ENCODE peak calls at places on chromosomes 6 and 20, in nine cellular contexts. One of them, this sample, is unnamed.

GRCh38 chr6:164039954-164040375 is 625.4 kb downstream of the QKI start:
- DNase-seq in iPS DF 6.9: no peak
- DNase-seq in activated CD4-positive, CD25-positive, alpha-beta regulatory T cell treated with anti-CD3 and anti-CD28 coated beads, Interleukin-2, amount 50 U/mL, for 72 hours: no peak
- DNase-seq in CD4-positive, alpha-beta T cell: no peak
- DNase-seq in activated CD8-positive, alpha-beta memory T cell treated with anti-CD3 and anti-CD28 coated beads, Interleukin-2, amount 50 U/mL, for 48 hours: no peak
- DNase-seq in T-helper 2 cell: peak
- DNase-seq in posterior cingulate gyrus: no peak
- DNase-seq in AG20443: no peak
- DNase-seq in T-cell: peak
- DNase-seq in this sample: no peak

GRCh38 chr6:105320766-105321165 is 82.1 kb downstream of the PREP start:
- DNase-seq in posterior cingulate gyrus: no peak
- DNase-seq in T-cell: no peak
- DNase-seq in T-helper 2 cell: no peak
- DNase-seq in activated CD8-positive, alpha-beta memory T cell treated with anti-CD3 and anti-CD28 coated beads, Interleukin-2, amount 50 U/mL, for 48 hours: no peak
- DNase-seq in CD4-positive, alpha-beta T cell: no peak
- DNase-seq in AG20443: no peak
- DNase-seq in iPS DF 6.9: no peak
- DNase-seq in activated CD4-positive, CD25-positive, alpha-beta regulatory T cell treated with anti-CD3 and anti-CD28 coated beads, Interleukin-2, amount 50 U/mL, for 72 hours: no peak
- DNase-seq in this sample: no peak

GRCh38 chr20:49505518-49505917 is 23.1 kb upstream of the KCNB1 start:
- DNase-seq in posterior cingulate gyrus: peak
- DNase-seq in activated CD4-positive, CD25-positive, alpha-beta regulatory T cell treated with anti-CD3 and anti-CD28 coated beads, Interleukin-2, amount 50 U/mL, for 72 hours: no peak
- DNase-seq in CD4-positive, alpha-beta T cell: no peak
- DNase-seq in T-cell: no peak
- DNase-seq in activated CD8-positive, alpha-beta memory T cell treated with anti-CD3 and anti-CD28 coated beads, Interleukin-2, amount 50 U/mL, for 48 hours: no peak
- DNase-seq in T-helper 2 cell: no peak
- DNase-seq in AG20443: peak
- DNase-seq in iPS DF 6.9: no peak
- DNase-seq in this sample: no peak

GRCh38 chr6:75531174-75531573 is 37.6 kb upstream of the FILIP1 start:
- DNase-seq in posterior cingulate gyrus: no peak
- DNase-seq in CD4-positive, alpha-beta T cell: no peak
- DNase-seq in activated CD8-positive, alpha-beta memory T cell treated with anti-CD3 and anti-CD28 coated beads, Interleukin-2, amount 50 U/mL, for 48 hours: no peak
- DNase-seq in AG20443: no peak
- DNase-seq in activated CD4-positive, CD25-positive, alpha-beta regulatory T cell treated with anti-CD3 and anti-CD28 coated beads, Interleukin-2, amount 50 U/mL, for 72 hours: no peak
- DNase-seq in iPS DF 6.9: no peak
- DNase-seq in T-helper 2 cell: no peak
- DNase-seq in T-cell: no peak
- DNase-seq in this sample: no peak

GRCh38 chr20:14189794-14190402 is 147.5 kb downstream of the FLRT3 start:
- DNase-seq in iPS DF 6.9: no peak
- DNase-seq in activated CD8-positive, alpha-beta memory T cell treated with anti-CD3 and anti-CD28 coated beads, Interleukin-2, amount 50 U/mL, for 48 hours: no peak
- DNase-seq in activated CD4-positive, CD25-positive, alpha-beta regulatory T cell treated with anti-CD3 and anti-CD28 coated beads, Interleukin-2, amount 50 U/mL, for 72 hours: no peak
- DNase-seq in T-helper 2 cell: no peak
- DNase-seq in posterior cingulate gyrus: no peak
- DNase-seq in AG20443: peak
- DNase-seq in CD4-positive, alpha-beta T cell: no peak
- DNase-seq in T-cell: no peak
- DNase-seq in this sample: no peak

GRCh38 chr6:37007340-37008043 is 2.0 kb downstream of the FGD2 start:
- DNase-seq in activated CD4-positive, CD25-positive, alpha-beta regulatory T cell treated with anti-CD3 and anti-CD28 coated beads, Interleukin-2, amount 50 U/mL, for 72 hours: no peak
- DNase-seq in CD4-positive, alpha-beta T cell: no peak
- DNase-seq in posterior cingulate gyrus: no peak
- DNase-seq in AG20443: no peak
- DNase-seq in T-helper 2 cell: no peak
- DNase-seq in activated CD8-positive, alpha-beta memory T cell treated with anti-CD3 and anti-CD28 coated beads, Interleukin-2, amount 50 U/mL, for 48 hours: no peak
- DNase-seq in iPS DF 6.9: no peak
- DNase-seq in T-cell: no peak
- DNase-seq in this sample: no peak

GRCh38 chr6:159758031-159759001 is 3.5 kb upstream of the ACAT2 start:
- DNase-seq in T-cell: no peak
- DNase-seq in AG20443: peak
- DNase-seq in activated CD8-positive, alpha-beta memory T cell treated with anti-CD3 and anti-CD28 coated beads, Interleukin-2, amount 50 U/mL, for 48 hours: no peak
- DNase-seq in iPS DF 6.9: no peak
- DNase-seq in T-helper 2 cell: no peak
- DNase-seq in activated CD4-positive, CD25-positive, alpha-beta regulatory T cell treated with anti-CD3 and anti-CD28 coated beads, Interleukin-2, amount 50 U/mL, for 72 hours: no peak
- DNase-seq in posterior cingulate gyrus: no peak
- DNase-seq in CD4-positive, alpha-beta T cell: no peak
- DNase-seq in this sample: peak

GRCh38 chr20:4300921-4301320 is 285.6 kb upstream of the RNF24 start:
- DNase-seq in activated CD4-positive, CD25-positive, alpha-beta regulatory T cell treated with anti-CD3 and anti-CD28 coated beads, Interleukin-2, amount 50 U/mL, for 72 hours: no peak
- DNase-seq in T-cell: no peak
- DNase-seq in activated CD8-positive, alpha-beta memory T cell treated with anti-CD3 and anti-CD28 coated beads, Interleukin-2, amount 50 U/mL, for 48 hours: no peak
- DNase-seq in T-helper 2 cell: no peak
- DNase-seq in CD4-positive, alpha-beta T cell: no peak
- DNase-seq in AG20443: no peak
- DNase-seq in posterior cingulate gyrus: no peak
- DNase-seq in iPS DF 6.9: no peak
- DNase-seq in this sample: no peak

GRCh38 chr6:89411269-89412070 is 603 bp downstream of the RRAGD start:
- DNase-seq in posterior cingulate gyrus: peak
- DNase-seq in iPS DF 6.9: no peak
- DNase-seq in AG20443: peak
- DNase-seq in T-helper 2 cell: peak
- DNase-seq in T-cell: peak
- DNase-seq in activated CD4-positive, CD25-positive, alpha-beta regulatory T cell treated with anti-CD3 and anti-CD28 coated beads, Interleukin-2, amount 50 U/mL, for 72 hours: peak
- DNase-seq in CD4-positive, alpha-beta T cell: peak
- DNase-seq in activated CD8-positive, alpha-beta memory T cell treated with anti-CD3 and anti-CD28 coated beads, Interleukin-2, amount 50 U/mL, for 48 hours: peak
- DNase-seq in this sample: no peak

GRCh38 chr6:45387236-45387635 is 9.5 kb upstream of the SUPT3H start:
- DNase-seq in iPS DF 6.9: no peak
- DNase-seq in posterior cingulate gyrus: no peak
- DNase-seq in activated CD4-positive, CD25-positive, alpha-beta regulatory T cell treated with anti-CD3 and anti-CD28 coated beads, Interleukin-2, amount 50 U/mL, for 72 hours: no peak
- DNase-seq in activated CD8-positive, alpha-beta memory T cell treated with anti-CD3 and anti-CD28 coated beads, Interleukin-2, amount 50 U/mL, for 48 hours: no peak
- DNase-seq in AG20443: peak
- DNase-seq in CD4-positive, alpha-beta T cell: no peak
- DNase-seq in T-cell: no peak
- DNase-seq in T-helper 2 cell: no peak
- DNase-seq in this sample: peak

GRCh38 chr6:105587349-105588115 is 184.7 kb upstream of the PREP start:
- DNase-seq in CD4-positive, alpha-beta T cell: peak
- DNase-seq in T-helper 2 cell: peak
- DNase-seq in activated CD4-positive, CD25-positive, alpha-beta regulatory T cell treated with anti-CD3 and anti-CD28 coated beads, Interleukin-2, amount 50 U/mL, for 72 hours: no peak
- DNase-seq in AG20443: peak
- DNase-seq in posterior cingulate gyrus: no peak
- DNase-seq in T-cell: no peak
- DNase-seq in iPS DF 6.9: no peak
- DNase-seq in activated CD8-positive, alpha-beta memory T cell treated with anti-CD3 and anti-CD28 coated beads, Interleukin-2, amount 50 U/mL, for 48 hours: no peak
- DNase-seq in this sample: no peak

GRCh38 chr20:50285376-50286173 is 94.9 kb downstream of the CEBPB start:
- DNase-seq in T-cell: no peak
- DNase-seq in CD4-positive, alpha-beta T cell: no peak
- DNase-seq in iPS DF 6.9: no peak
- DNase-seq in activated CD4-positive, CD25-positive, alpha-beta regulatory T cell treated with anti-CD3 and anti-CD28 coated beads, Interleukin-2, amount 50 U/mL, for 72 hours: no peak
- DNase-seq in AG20443: peak
- DNase-seq in posterior cingulate gyrus: no peak
- DNase-seq in activated CD8-positive, alpha-beta memory T cell treated with anti-CD3 and anti-CD28 coated beads, Interleukin-2, amount 50 U/mL, for 48 hours: peak
- DNase-seq in T-helper 2 cell: no peak
- DNase-seq in this sample: no peak

GRCh38 chr6:12602342-12602741 is 114.2 kb upstream of the PHACTR1 start:
- DNase-seq in activated CD4-positive, CD25-positive, alpha-beta regulatory T cell treated with anti-CD3 and anti-CD28 coated beads, Interleukin-2, amount 50 U/mL, for 72 hours: no peak
- DNase-seq in CD4-positive, alpha-beta T cell: no peak
- DNase-seq in AG20443: no peak
- DNase-seq in T-cell: no peak
- DNase-seq in iPS DF 6.9: no peak
- DNase-seq in activated CD8-positive, alpha-beta memory T cell treated with anti-CD3 and anti-CD28 coated beads, Interleukin-2, amount 50 U/mL, for 48 hours: no peak
- DNase-seq in T-helper 2 cell: no peak
- DNase-seq in posterior cingulate gyrus: no peak
- DNase-seq in this sample: no peak

GRCh38 chr6:127299522-127300240 is 33.0 kb downstream of the RNF146 start:
- DNase-seq in activated CD4-positive, CD25-positive, alpha-beta regulatory T cell treated with anti-CD3 and anti-CD28 coated beads, Interleukin-2, amount 50 U/mL, for 72 hours: no peak
- DNase-seq in posterior cingulate gyrus: no peak
- DNase-seq in T-cell: no peak
- DNase-seq in iPS DF 6.9: no peak
- DNase-seq in AG20443: no peak
- DNase-seq in T-helper 2 cell: no peak
- DNase-seq in activated CD8-positive, alpha-beta memory T cell treated with anti-CD3 and anti-CD28 coated beads, Interleukin-2, amount 50 U/mL, for 48 hours: no peak
- DNase-seq in CD4-positive, alpha-beta T cell: no peak
- DNase-seq in this sample: no peak

GRCh38 chr20:2403291-2404052 is 22.8 kb downstream of the TGM6 start:
- DNase-seq in activated CD4-positive, CD25-positive, alpha-beta regulatory T cell treated with anti-CD3 and anti-CD28 coated beads, Interleukin-2, amount 50 U/mL, for 72 hours: no peak
- DNase-seq in activated CD8-positive, alpha-beta memory T cell treated with anti-CD3 and anti-CD28 coated beads, Interleukin-2, amount 50 U/mL, for 48 hours: no peak
- DNase-seq in posterior cingulate gyrus: no peak
- DNase-seq in T-cell: no peak
- DNase-seq in AG20443: peak
- DNase-seq in CD4-positive, alpha-beta T cell: no peak
- DNase-seq in iPS DF 6.9: no peak
- DNase-seq in T-helper 2 cell: no peak
- DNase-seq in this sample: no peak

GRCh38 chr20:31566658-31567379 is 38.3 kb upstream of the ID1 start:
- DNase-seq in T-helper 2 cell: peak
- DNase-seq in activated CD8-positive, alpha-beta memory T cell treated with anti-CD3 and anti-CD28 coated beads, Interleukin-2, amount 50 U/mL, for 48 hours: no peak
- DNase-seq in posterior cingulate gyrus: no peak
- DNase-seq in AG20443: no peak
- DNase-seq in activated CD4-positive, CD25-positive, alpha-beta regulatory T cell treated with anti-CD3 and anti-CD28 coated beads, Interleukin-2, amount 50 U/mL, for 72 hours: no peak
- DNase-seq in CD4-positive, alpha-beta T cell: no peak
- DNase-seq in iPS DF 6.9: no peak
- DNase-seq in T-cell: no peak
- DNase-seq in this sample: no peak

GRCh38 chr6:90478789-90479602 is 107.9 kb downstream of the MAP3K7 start:
- DNase-seq in CD4-positive, alpha-beta T cell: peak
- DNase-seq in T-helper 2 cell: peak
- DNase-seq in activated CD4-positive, CD25-positive, alpha-beta regulatory T cell treated with anti-CD3 and anti-CD28 coated beads, Interleukin-2, amount 50 U/mL, for 72 hours: peak
- DNase-seq in T-cell: peak
- DNase-seq in iPS DF 6.9: peak
- DNase-seq in AG20443: peak
- DNase-seq in posterior cingulate gyrus: peak
- DNase-seq in activated CD8-positive, alpha-beta memory T cell treated with anti-CD3 and anti-CD28 coated beads, Interleukin-2, amount 50 U/mL, for 48 hours: peak
- DNase-seq in this sample: peak

GRCh38 chr6:16759646-16760535 is 1.4 kb downstream of the ATXN1 start:
- DNase-seq in activated CD4-positive, CD25-positive, alpha-beta regulatory T cell treated with anti-CD3 and anti-CD28 coated beads, Interleukin-2, amount 50 U/mL, for 72 hours: peak
- DNase-seq in T-helper 2 cell: peak
- DNase-seq in activated CD8-positive, alpha-beta memory T cell treated with anti-CD3 and anti-CD28 coated beads, Interleukin-2, amount 50 U/mL, for 48 hours: peak
- DNase-seq in posterior cingulate gyrus: peak
- DNase-seq in CD4-positive, alpha-beta T cell: peak
- DNase-seq in AG20443: peak
- DNase-seq in T-cell: peak
- DNase-seq in iPS DF 6.9: no peak
- DNase-seq in this sample: peak

GRCh38 chr6:117477988-117478852 is 4.3 kb upstream of the DCBLD1 start:
- DNase-seq in posterior cingulate gyrus: no peak
- DNase-seq in activated CD4-positive, CD25-positive, alpha-beta regulatory T cell treated with anti-CD3 and anti-CD28 coated beads, Interleukin-2, amount 50 U/mL, for 72 hours: no peak
- DNase-seq in T-helper 2 cell: peak
- DNase-seq in CD4-positive, alpha-beta T cell: no peak
- DNase-seq in T-cell: no peak
- DNase-seq in iPS DF 6.9: no peak
- DNase-seq in AG20443: peak
- DNase-seq in activated CD8-positive, alpha-beta memory T cell treated with anti-CD3 and anti-CD28 coated beads, Interleukin-2, amount 50 U/mL, for 48 hours: no peak
- DNase-seq in this sample: no peak

GRCh38 chr6:170088349-170088951 is 202.4 kb downstream of the DLL1 start:
- DNase-seq in AG20443: no peak
- DNase-seq in T-helper 2 cell: peak
- DNase-seq in activated CD8-positive, alpha-beta memory T cell treated with anti-CD3 and anti-CD28 coated beads, Interleukin-2, amount 50 U/mL, for 48 hours: peak
- DNase-seq in CD4-positive, alpha-beta T cell: no peak
- DNase-seq in iPS DF 6.9: no peak
- DNase-seq in activated CD4-positive, CD25-positive, alpha-beta regulatory T cell treated with anti-CD3 and anti-CD28 coated beads, Interleukin-2, amount 50 U/mL, for 72 hours: peak
- DNase-seq in posterior cingulate gyrus: peak
- DNase-seq in T-cell: no peak
- DNase-seq in this sample: no peak

GRCh38 chr6:112065426-112065986 is 11.6 kb downstream of the CCN6 start:
- DNase-seq in AG20443: no peak
- DNase-seq in activated CD4-positive, CD25-positive, alpha-beta regulatory T cell treated with anti-CD3 and anti-CD28 coated beads, Interleukin-2, amount 50 U/mL, for 72 hours: no peak
- DNase-seq in CD4-positive, alpha-beta T cell: no peak
- DNase-seq in T-helper 2 cell: no peak
- DNase-seq in T-cell: no peak
- DNase-seq in posterior cingulate gyrus: no peak
- DNase-seq in iPS DF 6.9: no peak
- DNase-seq in activated CD8-positive, alpha-beta memory T cell treated with anti-CD3 and anti-CD28 coated beads, Interleukin-2, amount 50 U/mL, for 48 hours: no peak
- DNase-seq in this sample: no peak

GRCh38 chr6:105167987-105168386 is 11.8 kb downstream of the POPDC3 start:
- DNase-seq in T-cell: no peak
- DNase-seq in activated CD4-positive, CD25-positive, alpha-beta regulatory T cell treated with anti-CD3 and anti-CD28 coated beads, Interleukin-2, amount 50 U/mL, for 72 hours: no peak
- DNase-seq in activated CD8-positive, alpha-beta memory T cell treated with anti-CD3 and anti-CD28 coated beads, Interleukin-2, amount 50 U/mL, for 48 hours: no peak
- DNase-seq in T-helper 2 cell: no peak
- DNase-seq in CD4-positive, alpha-beta T cell: no peak
- DNase-seq in AG20443: no peak
- DNase-seq in iPS DF 6.9: no peak
- DNase-seq in posterior cingulate gyrus: no peak
- DNase-seq in this sample: no peak

GRCh38 chr20:48096957-48097890 is 311.9 kb upstream of the SULF2 start:
- DNase-seq in CD4-positive, alpha-beta T cell: no peak
- DNase-seq in activated CD8-positive, alpha-beta memory T cell treated with anti-CD3 and anti-CD28 coated beads, Interleukin-2, amount 50 U/mL, for 48 hours: no peak
- DNase-seq in iPS DF 6.9: no peak
- DNase-seq in T-cell: no peak
- DNase-seq in T-helper 2 cell: no peak
- DNase-seq in AG20443: no peak
- DNase-seq in activated CD4-positive, CD25-positive, alpha-beta regulatory T cell treated with anti-CD3 and anti-CD28 coated beads, Interleukin-2, amount 50 U/mL, for 72 hours: no peak
- DNase-seq in posterior cingulate gyrus: no peak
- DNase-seq in this sample: no peak

GRCh38 chr20:58967652-58968429 is 13.2 kb upstream of the NELFCD start:
- DNase-seq in T-cell: no peak
- DNase-seq in iPS DF 6.9: no peak
- DNase-seq in activated CD8-positive, alpha-beta memory T cell treated with anti-CD3 and anti-CD28 coated beads, Interleukin-2, amount 50 U/mL, for 48 hours: no peak
- DNase-seq in posterior cingulate gyrus: no peak
- DNase-seq in T-helper 2 cell: no peak
- DNase-seq in activated CD4-positive, CD25-positive, alpha-beta regulatory T cell treated with anti-CD3 and anti-CD28 coated beads, Interleukin-2, amount 50 U/mL, for 72 hours: no peak
- DNase-seq in CD4-positive, alpha-beta T cell: no peak
- DNase-seq in AG20443: no peak
- DNase-seq in this sample: no peak

GRCh38 chr6:116763048-116763447 is 2.5 kb downstream of the FAM162B start:
- DNase-seq in iPS DF 6.9: no peak
- DNase-seq in posterior cingulate gyrus: no peak
- DNase-seq in CD4-positive, alpha-beta T cell: no peak
- DNase-seq in activated CD4-positive, CD25-positive, alpha-beta regulatory T cell treated with anti-CD3 and anti-CD28 coated beads, Interleukin-2, amount 50 U/mL, for 72 hours: no peak
- DNase-seq in T-cell: no peak
- DNase-seq in T-helper 2 cell: no peak
- DNase-seq in activated CD8-positive, alpha-beta memory T cell treated with anti-CD3 and anti-CD28 coated beads, Interleukin-2, amount 50 U/mL, for 48 hours: no peak
- DNase-seq in AG20443: no peak
- DNase-seq in this sample: no peak

GRCh38 chr6:159594750-159595117 is 98.3 kb downstream of the SOD2 start:
- DNase-seq in posterior cingulate gyrus: no peak
- DNase-seq in iPS DF 6.9: no peak
- DNase-seq in activated CD8-positive, alpha-beta memory T cell treated with anti-CD3 and anti-CD28 coated beads, Interleukin-2, amount 50 U/mL, for 48 hours: no peak
- DNase-seq in T-cell: no peak
- DNase-seq in activated CD4-positive, CD25-positive, alpha-beta regulatory T cell treated with anti-CD3 and anti-CD28 coated beads, Interleukin-2, amount 50 U/mL, for 72 hours: no peak
- DNase-seq in CD4-positive, alpha-beta T cell: no peak
- DNase-seq in T-helper 2 cell: no peak
- DNase-seq in AG20443: peak
- DNase-seq in this sample: peak

GRCh38 chr6:148027201-148027600 is 315.4 kb upstream of the SASH1 start:
- DNase-seq in activated CD4-positive, CD25-positive, alpha-beta regulatory T cell treated with anti-CD3 and anti-CD28 coated beads, Interleukin-2, amount 50 U/mL, for 72 hours: no peak
- DNase-seq in posterior cingulate gyrus: no peak
- DNase-seq in iPS DF 6.9: no peak
- DNase-seq in CD4-positive, alpha-beta T cell: no peak
- DNase-seq in T-helper 2 cell: no peak
- DNase-seq in AG20443: no peak
- DNase-seq in T-cell: no peak
- DNase-seq in activated CD8-positive, alpha-beta memory T cell treated with anti-CD3 and anti-CD28 coated beads, Interleukin-2, amount 50 U/mL, for 48 hours: no peak
- DNase-seq in this sample: no peak

GRCh38 chr20:45164906-45165305 is 9.8 kb upstream of the PI3 start:
- DNase-seq in activated CD4-positive, CD25-positive, alpha-beta regulatory T cell treated with anti-CD3 and anti-CD28 coated beads, Interleukin-2, amount 50 U/mL, for 72 hours: no peak
- DNase-seq in T-helper 2 cell: no peak
- DNase-seq in activated CD8-positive, alpha-beta memory T cell treated with anti-CD3 and anti-CD28 coated beads, Interleukin-2, amount 50 U/mL, for 48 hours: no peak
- DNase-seq in AG20443: no peak
- DNase-seq in posterior cingulate gyrus: no peak
- DNase-seq in T-cell: no peak
- DNase-seq in iPS DF 6.9: no peak
- DNase-seq in CD4-positive, alpha-beta T cell: no peak
- DNase-seq in this sample: no peak

GRCh38 chr6:47701374-47701773 is 3.0 kb downstream of the ADGRF4 start:
- DNase-seq in CD4-positive, alpha-beta T cell: no peak
- DNase-seq in activated CD4-positive, CD25-positive, alpha-beta regulatory T cell treated with anti-CD3 and anti-CD28 coated beads, Interleukin-2, amount 50 U/mL, for 72 hours: no peak
- DNase-seq in T-cell: no peak
- DNase-seq in activated CD8-positive, alpha-beta memory T cell treated with anti-CD3 and anti-CD28 coated beads, Interleukin-2, amount 50 U/mL, for 48 hours: no peak
- DNase-seq in T-helper 2 cell: no peak
- DNase-seq in AG20443: no peak
- DNase-seq in iPS DF 6.9: no peak
- DNase-seq in posterior cingulate gyrus: no peak
- DNase-seq in this sample: no peak

GRCh38 chr6:86256615-86257187 is 614.0 kb upstream of the SYNCRIP start:
- DNase-seq in CD4-positive, alpha-beta T cell: no peak
- DNase-seq in AG20443: no peak
- DNase-seq in T-helper 2 cell: no peak
- DNase-seq in activated CD8-positive, alpha-beta memory T cell treated with anti-CD3 and anti-CD28 coated beads, Interleukin-2, amount 50 U/mL, for 48 hours: no peak
- DNase-seq in posterior cingulate gyrus: no peak
- DNase-seq in activated CD4-positive, CD25-positive, alpha-beta regulatory T cell treated with anti-CD3 and anti-CD28 coated beads, Interleukin-2, amount 50 U/mL, for 72 hours: no peak
- DNase-seq in T-cell: no peak
- DNase-seq in iPS DF 6.9: no peak
- DNase-seq in this sample: no peak

GRCh38 chr20:20864346-20865096 is 152.1 kb upstream of the RALGAPA2 start:
- DNase-seq in AG20443: peak
- DNase-seq in T-cell: no peak
- DNase-seq in CD4-positive, alpha-beta T cell: no peak
- DNase-seq in iPS DF 6.9: peak
- DNase-seq in activated CD8-positive, alpha-beta memory T cell treated with anti-CD3 and anti-CD28 coated beads, Interleukin-2, amount 50 U/mL, for 48 hours: no peak
- DNase-seq in T-helper 2 cell: no peak
- DNase-seq in activated CD4-positive, CD25-positive, alpha-beta regulatory T cell treated with anti-CD3 and anti-CD28 coated beads, Interleukin-2, amount 50 U/mL, for 72 hours: no peak
- DNase-seq in posterior cingulate gyrus: no peak
- DNase-seq in this sample: no peak